ENCODE peak calls at places on chromosomes 16 and 17, in ten cellular contexts. One of them, this sample, is unnamed.

GRCh38 chr17:57401556-57402488 is 145.5 kb downstream of the MSI2 start:
- DNase-seq in astrocyte of the spinal cord: no peak
- DNase-seq in breast epithelium: no peak
- DNase-seq in IMR-90: no peak
- DNase-seq in neural progenitor cell: peak
- DNase-seq in WTC11: peak
- DNase-seq in retinal pigment epithelial cell: no peak
- DNase-seq in B cell: no peak
- DNase-seq in HCT116: no peak
- DNase-seq in Calu3: no peak
- DNase-seq in this sample: no peak

GRCh38 chr16:68760671-68761275 is 23.7 kb downstream of the CDH1 start:
- DNase-seq in retinal pigment epithelial cell: no peak
- DNase-seq in WTC11: no peak
- DNase-seq in IMR-90: peak
- DNase-seq in Calu3: peak
- DNase-seq in B cell: no peak
- DNase-seq in astrocyte of the spinal cord: no peak
- DNase-seq in breast epithelium: peak
- DNase-seq in HCT116: no peak
- DNase-seq in neural progenitor cell: no peak
- DNase-seq in this sample: no peak

GRCh38 chr16:11016993-11017392 is 72.6 kb downstream of the CLEC16A start:
- DNase-seq in astrocyte of the spinal cord: peak
- DNase-seq in breast epithelium: no peak
- DNase-seq in neural progenitor cell: no peak
- DNase-seq in HCT116: peak
- DNase-seq in WTC11: no peak
- DNase-seq in B cell: no peak
- DNase-seq in Calu3: peak
- DNase-seq in retinal pigment epithelial cell: peak
- DNase-seq in IMR-90: peak
- DNase-seq in this sample: no peak

GRCh38 chr17:49739662-49740271 is 24.2 kb downstream of the FAM117A start:
- DNase-seq in B cell: peak
- DNase-seq in WTC11: no peak
- DNase-seq in HCT116: no peak
- DNase-seq in Calu3: no peak
- DNase-seq in astrocyte of the spinal cord: no peak
- DNase-seq in breast epithelium: peak
- DNase-seq in IMR-90: peak
- DNase-seq in retinal pigment epithelial cell: no peak
- DNase-seq in neural progenitor cell: no peak
- DNase-seq in this sample: no peak

GRCh38 chr16:30722443-30722842 is 23.5 kb downstream of the SRCAP start:
- DNase-seq in Calu3: no peak
- DNase-seq in breast epithelium: no peak
- DNase-seq in IMR-90: no peak
- DNase-seq in WTC11: no peak
- DNase-seq in neural progenitor cell: no peak
- DNase-seq in HCT116: no peak
- DNase-seq in retinal pigment epithelial cell: no peak
- DNase-seq in astrocyte of the spinal cord: no peak
- DNase-seq in B cell: no peak
- DNase-seq in this sample: no peak

GRCh38 chr17:60109161-60109560 is 30.4 kb upstream of the HEATR6 start:
- DNase-seq in HCT116: no peak
- DNase-seq in Calu3: no peak
- DNase-seq in retinal pigment epithelial cell: no peak
- DNase-seq in breast epithelium: no peak
- DNase-seq in astrocyte of the spinal cord: no peak
- DNase-seq in neural progenitor cell: no peak
- DNase-seq in WTC11: no peak
- DNase-seq in B cell: no peak
- DNase-seq in IMR-90: no peak
- DNase-seq in this sample: no peak

GRCh38 chr17:51423421-51424160 is 163.2 kb downstream of the UTP18 start:
- DNase-seq in breast epithelium: no peak
- DNase-seq in B cell: no peak
- DNase-seq in astrocyte of the spinal cord: no peak
- DNase-seq in neural progenitor cell: no peak
- DNase-seq in WTC11: no peak
- DNase-seq in IMR-90: no peak
- DNase-seq in HCT116: no peak
- DNase-seq in retinal pigment epithelial cell: no peak
- DNase-seq in Calu3: no peak
- DNase-seq in this sample: no peak

GRCh38 chr16:88406096-88407041 is 23.6 kb downstream of the ZNF469 start:
- DNase-seq in WTC11: no peak
- DNase-seq in astrocyte of the spinal cord: no peak
- DNase-seq in HCT116: no peak
- DNase-seq in Calu3: no peak
- DNase-seq in neural progenitor cell: peak
- DNase-seq in B cell: no peak
- DNase-seq in breast epithelium: no peak
- DNase-seq in retinal pigment epithelial cell: no peak
- DNase-seq in IMR-90: no peak
- DNase-seq in this sample: no peak

GRCh38 chr16:23113185-23113584 is 36.1 kb downstream of the USP31 start:
- DNase-seq in breast epithelium: no peak
- DNase-seq in astrocyte of the spinal cord: no peak
- DNase-seq in retinal pigment epithelial cell: no peak
- DNase-seq in neural progenitor cell: no peak
- DNase-seq in HCT116: no peak
- DNase-seq in WTC11: no peak
- DNase-seq in B cell: no peak
- DNase-seq in Calu3: no peak
- DNase-seq in IMR-90: no peak
- DNase-seq in this sample: no peak

GRCh38 chr17:59357219-59357699 is 25.8 kb downstream of the YPEL2 start:
- DNase-seq in HCT116: no peak
- DNase-seq in astrocyte of the spinal cord: no peak
- DNase-seq in IMR-90: no peak
- DNase-seq in neural progenitor cell: no peak
- DNase-seq in Calu3: no peak
- DNase-seq in B cell: no peak
- DNase-seq in retinal pigment epithelial cell: no peak
- DNase-seq in breast epithelium: no peak
- DNase-seq in WTC11: no peak
- DNase-seq in this sample: no peak

GRCh38 chr16:1775846-1776671 is 3.1 kb upstream of the MRPS34 start:
- DNase-seq in retinal pigment epithelial cell: no peak
- DNase-seq in Calu3: no peak
- DNase-seq in B cell: no peak
- DNase-seq in astrocyte of the spinal cord: no peak
- DNase-seq in IMR-90: no peak
- DNase-seq in WTC11: no peak
- DNase-seq in breast epithelium: no peak
- DNase-seq in HCT116: no peak
- DNase-seq in neural progenitor cell: no peak
- DNase-seq in this sample: no peak

GRCh38 chr17:27502526-27503324 is 46.5 kb downstream of the KSR1 start:
- DNase-seq in astrocyte of the spinal cord: peak
- DNase-seq in Calu3: no peak
- DNase-seq in B cell: no peak
- DNase-seq in HCT116: no peak
- DNase-seq in IMR-90: peak
- DNase-seq in retinal pigment epithelial cell: peak
- DNase-seq in WTC11: no peak
- DNase-seq in breast epithelium: no peak
- DNase-seq in neural progenitor cell: no peak
- DNase-seq in this sample: no peak

GRCh38 chr16:84985079-84986065 is 26.0 kb downstream of the ZDHHC7 start:
- DNase-seq in IMR-90: peak
- DNase-seq in neural progenitor cell: no peak
- DNase-seq in retinal pigment epithelial cell: peak
- DNase-seq in WTC11: no peak
- DNase-seq in astrocyte of the spinal cord: peak
- DNase-seq in Calu3: peak
- DNase-seq in breast epithelium: no peak
- DNase-seq in HCT116: no peak
- DNase-seq in B cell: no peak
- DNase-seq in this sample: no peak

GRCh38 chr16:56422896-56423441 is 2.4 kb downstream of the AMFR start:
- DNase-seq in astrocyte of the spinal cord: no peak
- DNase-seq in neural progenitor cell: peak
- DNase-seq in retinal pigment epithelial cell: no peak
- DNase-seq in B cell: no peak
- DNase-seq in HCT116: no peak
- DNase-seq in WTC11: no peak
- DNase-seq in breast epithelium: no peak
- DNase-seq in IMR-90: no peak
- DNase-seq in Calu3: no peak
- DNase-seq in this sample: no peak

GRCh38 chr17:36124879-36125824 is 21.5 kb downstream of the CCL4 start:
- DNase-seq in neural progenitor cell: peak
- DNase-seq in HCT116: peak
- DNase-seq in breast epithelium: no peak
- DNase-seq in IMR-90: no peak
- DNase-seq in retinal pigment epithelial cell: no peak
- DNase-seq in astrocyte of the spinal cord: no peak
- DNase-seq in B cell: no peak
- DNase-seq in Calu3: no peak
- DNase-seq in WTC11: peak
- DNase-seq in this sample: no peak
- TF ChIP-seq CTCF in neural progenitor cell: peak
- TF ChIP-seq CTCF in HCT116: peak
- TF ChIP-seq CTCF in breast epithelium: no peak
- TF ChIP-seq CTCF in IMR-90: no peak
- TF ChIP-seq CTCF in retinal pigment epithelial cell: no peak
- TF ChIP-seq CTCF in astrocyte of the spinal cord: no peak
- TF ChIP-seq CTCF in B cell: no peak
- TF ChIP-seq CTCF in Calu3: no peak
- TF ChIP-seq CTCF in WTC11: no peak
- TF ChIP-seq CTCF in this sample: no peak

GRCh38 chr17:69245617-69246016 is 17.0 kb upstream of the ABCA10 start:
- DNase-seq in astrocyte of the spinal cord: no peak
- DNase-seq in HCT116: no peak
- DNase-seq in IMR-90: no peak
- DNase-seq in WTC11: no peak
- DNase-seq in Calu3: no peak
- DNase-seq in B cell: no peak
- DNase-seq in neural progenitor cell: no peak
- DNase-seq in breast epithelium: no peak
- DNase-seq in retinal pigment epithelial cell: no peak
- DNase-seq in this sample: no peak

GRCh38 chr17:69250641-69251040 is 22.0 kb upstream of the ABCA10 start:
- DNase-seq in retinal pigment epithelial cell: no peak
- DNase-seq in WTC11: no peak
- DNase-seq in astrocyte of the spinal cord: peak
- DNase-seq in neural progenitor cell: no peak
- DNase-seq in IMR-90: peak
- DNase-seq in B cell: no peak
- DNase-seq in HCT116: no peak
- DNase-seq in Calu3: no peak
- DNase-seq in breast epithelium: no peak
- DNase-seq in this sample: no peak

GRCh38 chr17:69246202-69246601 is 17.6 kb upstream of the ABCA10 start:
- DNase-seq in WTC11: no peak
- DNase-seq in Calu3: no peak
- DNase-seq in HCT116: no peak
- DNase-seq in neural progenitor cell: no peak
- DNase-seq in IMR-90: no peak
- DNase-seq in B cell: no peak
- DNase-seq in astrocyte of the spinal cord: no peak
- DNase-seq in retinal pigment epithelial cell: no peak
- DNase-seq in breast epithelium: no peak
- DNase-seq in this sample: no peak

DNA sequence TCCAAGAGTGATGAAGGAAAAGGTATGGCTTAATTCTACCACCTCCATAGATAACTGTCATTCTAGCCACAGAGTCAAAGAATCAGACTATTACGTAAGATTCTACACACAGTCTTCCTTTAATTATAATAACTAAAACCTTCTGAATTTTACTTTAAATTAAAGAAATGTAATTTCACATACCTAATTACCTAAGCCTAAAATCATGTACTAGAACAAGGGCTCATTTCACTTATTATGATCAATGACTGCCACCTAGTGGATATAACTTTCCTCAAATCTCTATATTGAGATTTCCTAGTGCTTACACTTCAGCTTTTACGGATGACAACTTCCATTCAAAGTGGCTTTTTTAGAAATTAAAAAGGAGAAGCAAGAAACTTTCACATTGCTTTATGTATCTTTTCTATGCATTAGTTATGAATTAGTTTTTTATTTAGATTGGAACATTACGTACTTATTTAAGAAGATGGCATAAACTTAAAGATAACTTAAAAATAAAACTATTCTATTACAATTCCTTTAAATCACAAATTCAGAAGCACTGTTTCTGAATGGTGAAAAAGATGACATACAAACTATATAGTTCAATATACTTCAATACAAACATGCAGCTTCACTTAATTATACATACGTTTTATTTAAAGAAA is 18.2 kb upstream of the ABCA10 start:
- DNase-seq in B cell: no peak
- DNase-seq in Calu3: no peak
- DNase-seq in HCT116: peak
- DNase-seq in neural progenitor cell: peak
- DNase-seq in WTC11: no peak
- DNase-seq in retinal pigment epithelial cell: peak
- DNase-seq in breast epithelium: no peak
- DNase-seq in IMR-90: peak
- DNase-seq in astrocyte of the spinal cord: peak
- DNase-seq in this sample: no peak
- TF ChIP-seq CTCF in B cell: peak
- TF ChIP-seq CTCF in Calu3: no peak
- TF ChIP-seq CTCF in HCT116: peak
- TF ChIP-seq CTCF in neural progenitor cell: peak
- TF ChIP-seq CTCF in WTC11: peak
- TF ChIP-seq CTCF in retinal pigment epithelial cell: peak
- TF ChIP-seq CTCF in breast epithelium: peak
- TF ChIP-seq CTCF in IMR-90: peak
- TF ChIP-seq CTCF in astrocyte of the spinal cord: peak
- TF ChIP-seq CTCF in this sample: peak

GRCh38 chr16:81729451-81729850 is 49.6 kb upstream of the PLCG2 start:
- DNase-seq in neural progenitor cell: peak
- DNase-seq in HCT116: peak
- DNase-seq in retinal pigment epithelial cell: no peak
- DNase-seq in IMR-90: no peak
- DNase-seq in B cell: no peak
- DNase-seq in breast epithelium: no peak
- DNase-seq in Calu3: no peak
- DNase-seq in WTC11: peak
- DNase-seq in astrocyte of the spinal cord: no peak
- DNase-seq in this sample: no peak
- TF ChIP-seq CTCF in neural progenitor cell: peak
- TF ChIP-seq CTCF in HCT116: peak
- TF ChIP-seq CTCF in retinal pigment epithelial cell: no peak
- TF ChIP-seq CTCF in IMR-90: no peak
- TF ChIP-seq CTCF in B cell: no peak
- TF ChIP-seq CTCF in breast epithelium: no peak
- TF ChIP-seq CTCF in Calu3: no peak
- TF ChIP-seq CTCF in WTC11: no peak
- TF ChIP-seq CTCF in astrocyte of the spinal cord: peak
- TF ChIP-seq CTCF in this sample: no peak

GRCh38 chr17:4733073-4733531 is 1.9 kb downstream of the MED11 start:
- DNase-seq in Calu3: no peak
- DNase-seq in retinal pigment epithelial cell: no peak
- DNase-seq in neural progenitor cell: no peak
- DNase-seq in WTC11: no peak
- DNase-seq in HCT116: no peak
- DNase-seq in IMR-90: no peak
- DNase-seq in breast epithelium: no peak
- DNase-seq in astrocyte of the spinal cord: no peak
- DNase-seq in B cell: peak
- DNase-seq in this sample: no peak
- TF ChIP-seq CTCF in Calu3: no peak
- TF ChIP-seq CTCF in retinal pigment epithelial cell: peak
- TF ChIP-seq CTCF in neural progenitor cell: peak
- TF ChIP-seq CTCF in WTC11: no peak
- TF ChIP-seq CTCF in HCT116: peak
- TF ChIP-seq CTCF in IMR-90: peak
- TF ChIP-seq CTCF in breast epithelium: no peak
- TF ChIP-seq CTCF in astrocyte of the spinal cord: peak
- TF ChIP-seq CTCF in B cell: peak
- TF ChIP-seq CTCF in this sample: no peak